ENCODE peak calls at places on chromosomes 4 and X, in six cellular contexts. H, Q, O, Y, N and G are unnamed samples.

GRCh38 chr4:18198653-18199052 is 177.1 kb upstream of the LCORL start:
- DNase-seq in N (no peak), Y (no peak), Q (no peak), H (no peak), O (no peak), G (peak)

GRCh38 chrX:49262603-49263002 is 1.9 kb downstream of the FOXP3 start:
- DNase-seq in H (no peak), Q (no peak), O (no peak), Y (no peak), N (no peak), G (no peak)

GRCh38 chrX:103398321-103398937 is 22.1 kb downstream of the BEX3 start:
- DNase-seq in H (no peak), O (peak), Y (no peak), Q (no peak), N (peak), G (no peak)

GRCh38 chr4:791201-791865 is 34.6 kb downstream of the CPLX1 start:
- DNase-seq in H (no peak), Q (no peak), N (no peak), O (no peak), Y (no peak), G (no peak)

GRCh38 chr4:26905172-26905571 is 44.5 kb downstream of the STIM2 start:
- DNase-seq in N (no peak), Y (no peak), Q (no peak), O (no peak), H (no peak), G (no peak)

GRCh38 chrX:151870603-151871002 is 42.1 kb upstream of the MAGEA4 start:
- DNase-seq in Y (no peak), Q (no peak), N (peak), H (no peak), O (peak), G (no peak)

GRCh38 chr4:40196260-40196659 is 571 bp upstream of the RHOH start:
- DNase-seq in Y (peak), O (no peak), H (no peak), N (no peak), Q (no peak), G (no peak)

GRCh38 chr4:78288327-78288726 is 231.2 kb downstream of the FRAS1 start:
- DNase-seq in Y (no peak), N (no peak), Q (no peak), O (no peak), H (no peak), G (no peak)

GRCh38 chrX:10892605-10893225 is 218.4 kb upstream of the HCCS start:
- DNase-seq in Y (no peak), H (no peak), O (no peak), Q (no peak), N (no peak), G (no peak)

GRCh38 chr4:159105761-159106243 is 2.9 kb downstream of the RAPGEF2 start:
- DNase-seq in Q (no peak), O (no peak), Y (peak), N (no peak), H (no peak), G (peak)

GRCh38 chrX:3609800-3610199 is 103.6 kb downstream of the PRKX start:
- DNase-seq in N (no peak), O (peak), Y (no peak), H (no peak), Q (no peak), G (no peak)

GRCh38 chr4:113761682-113762060 is at the start of gene CAMK2D:
- DNase-seq in H (peak), O (peak), Q (peak), N (peak), Y (no peak), G (peak)

GRCh38 chr4:174217273-174218126 is 66.0 kb downstream of the FBXO8 start:
- DNase-seq in H (peak), Q (no peak), O (peak), Y (peak), N (no peak), G (peak)

GRCh38 chr4:87060957-87061356 is 126.1 kb downstream of the AFF1 start:
- DNase-seq in Y (no peak), O (peak), H (no peak), Q (no peak), N (no peak), G (no peak)

GRCh38 chr4:80362578-80363181 is 27.1 kb downstream of the CFAP299 start:
- DNase-seq in N (no peak), Y (peak), H (no peak), O (no peak), Q (no peak), G (peak)

GRCh38 chr4:11769425-11769824 is 340.7 kb upstream of the HS3ST1 start:
- DNase-seq in H (no peak), O (no peak), Y (no peak), Q (no peak), N (no peak), G (no peak)

GRCh38 chr4:151983854-151984253 is 223.0 kb upstream of the GATB start:
- DNase-seq in Q (no peak), O (no peak), Y (no peak), N (no peak), H (no peak), G (no peak)

GRCh38 chr4:73690051-73690744 is 50.2 kb upstream of the CXCL8 start:
- DNase-seq in Y (no peak), Q (no peak), N (no peak), O (no peak), H (no peak), G (no peak)

GRCh38 chr4:140092094-140092820 is 61.7 kb downstream of the MAML3 start:
- DNase-seq in Q (peak), Y (peak), N (no peak), O (no peak), H (peak), G (peak)